ENCODE peak calls at places on chromosomes 5 and 9, in five cellular contexts. One of them, this sample, is unnamed. For H3K27me3, the result is how much of the 10 kb centered on the place peaks cover.

GRCh38 chr5:178165585-178165984 is 11.9 kb upstream of the NHP2 start:
- DNase-seq in H7: no peak
- DNase-seq in IMR-90: no peak
- DNase-seq in spleen: no peak
- DNase-seq in right cardiac atrium: no peak
- DNase-seq in this sample: no peak

GRCh38 chr5:130280528-130281217 is 376.4 kb downstream of the CHSY3 start:
- DNase-seq in H7: no peak
- DNase-seq in IMR-90: no peak
- DNase-seq in spleen: no peak
- DNase-seq in right cardiac atrium: no peak
- DNase-seq in this sample: no peak

GRCh38 chr5:132485641-132486317 is 4.8 kb downstream of the IRF1 start:
- DNase-seq in H7: no peak
- DNase-seq in IMR-90: no peak
- DNase-seq in spleen: peak
- DNase-seq in right cardiac atrium: no peak
- DNase-seq in this sample: peak

GRCh38 chr5:111697881-111698757 is 58.9 kb downstream of the NREP start:
- DNase-seq in H7: no peak
- DNase-seq in IMR-90: peak
- DNase-seq in spleen: no peak
- DNase-seq in right cardiac atrium: no peak
- DNase-seq in this sample: no peak

GRCh38 chr5:139746691-139747582 is 48.7 kb upstream of the PSD2 start:
- DNase-seq in H7: peak
- DNase-seq in IMR-90: peak
- DNase-seq in spleen: peak
- DNase-seq in right cardiac atrium: peak
- DNase-seq in this sample: no peak

GRCh38 chr9:134656334-134657034 is 14.9 kb downstream of the COL5A1 start:
- DNase-seq in H7: no peak
- DNase-seq in IMR-90: no peak
- DNase-seq in spleen: peak
- DNase-seq in right cardiac atrium: no peak
- DNase-seq in this sample: no peak

GRCh38 chr5:137734962-137735530 is 843 bp downstream of the KLHL3 start:
- DNase-seq in H7: peak
- DNase-seq in IMR-90: peak
- DNase-seq in spleen: peak
- DNase-seq in right cardiac atrium: peak
- DNase-seq in this sample: no peak

GRCh38 chr9:92245005-92245797 is 48.3 kb downstream of the IARS1 start:
- DNase-seq in H7: no peak
- DNase-seq in IMR-90: peak
- DNase-seq in spleen: no peak
- DNase-seq in right cardiac atrium: no peak
- DNase-seq in this sample: no peak

GRCh38 chr9:15401266-15401665 is 21.4 kb upstream of the SNAPC3 start:
- DNase-seq in H7: no peak
- DNase-seq in IMR-90: peak
- DNase-seq in spleen: no peak
- DNase-seq in right cardiac atrium: peak
- DNase-seq in this sample: no peak

GRCh38 chr9:133521122-133522072 is 3.4 kb downstream of the MYMK start:
- DNase-seq in H7: no peak
- DNase-seq in IMR-90: no peak
- DNase-seq in spleen: no peak
- DNase-seq in right cardiac atrium: peak
- DNase-seq in this sample: no peak

GRCh38 chr5:128327973-128328372 is 210.1 kb downstream of the FBN2 start:
- DNase-seq in H7: no peak
- DNase-seq in IMR-90: no peak
- DNase-seq in spleen: no peak
- DNase-seq in right cardiac atrium: no peak
- DNase-seq in this sample: no peak

GRCh38 chr9:35357826-35358225 is 132.1 kb upstream of the RUSC2 start:
- DNase-seq in H7: no peak
- DNase-seq in IMR-90: no peak
- DNase-seq in spleen: no peak
- DNase-seq in right cardiac atrium: no peak
- DNase-seq in this sample: no peak

GRCh38 chr5:54518146-54519082 is 855 bp downstream of the SNX18 start:
- DNase-seq in H7: peak
- DNase-seq in IMR-90: peak
- DNase-seq in spleen: peak
- DNase-seq in right cardiac atrium: peak
- DNase-seq in this sample: peak

GRCh38 chr9:69590241-69590640 is 81.9 kb downstream of the APBA1 start:
- DNase-seq in H7: no peak
- DNase-seq in IMR-90: no peak
- DNase-seq in spleen: no peak
- DNase-seq in right cardiac atrium: no peak
- DNase-seq in this sample: no peak

GRCh38 chr5:1161832-1162229 is 39.6 kb upstream of the SLC6A19 start:
- DNase-seq in H7: no peak
- DNase-seq in IMR-90: no peak
- DNase-seq in spleen: no peak
- DNase-seq in right cardiac atrium: peak
- DNase-seq in this sample: peak

GRCh38 chr9:134590240-134591081 is 51.1 kb upstream of the COL5A1 start:
- DNase-seq in H7: peak
- DNase-seq in IMR-90: no peak
- DNase-seq in spleen: no peak
- DNase-seq in right cardiac atrium: peak
- DNase-seq in this sample: no peak

GRCh38 chr5:132498152-132498551 is 7.6 kb upstream of the IRF1 start:
- DNase-seq in H7: no peak
- DNase-seq in IMR-90: peak
- DNase-seq in spleen: peak
- DNase-seq in right cardiac atrium: no peak
- DNase-seq in this sample: no peak

GRCh38 chr9:26950521-26950920 is 3.5 kb upstream of the PLAA start:
- DNase-seq in H7: no peak
- DNase-seq in IMR-90: no peak
- DNase-seq in spleen: no peak
- DNase-seq in right cardiac atrium: no peak
- DNase-seq in this sample: no peak

GRCh38 chr5:81315336-81315735 is 13.9 kb downstream of the ZCCHC9 start:
- DNase-seq in H7: no peak
- DNase-seq in IMR-90: peak
- DNase-seq in spleen: no peak
- DNase-seq in right cardiac atrium: no peak
- DNase-seq in this sample: no peak

GRCh38 chr5:145510324-145510723 is 324.8 kb downstream of the PRELID2 start:
- DNase-seq in H7: no peak
- DNase-seq in IMR-90: peak
- DNase-seq in spleen: no peak
- DNase-seq in right cardiac atrium: no peak
- DNase-seq in this sample: no peak

GRCh38 chr5:126384985-126385384 is 38.2 kb upstream of the GRAMD2B start:
- DNase-seq in H7: no peak
- DNase-seq in IMR-90: peak
- DNase-seq in spleen: no peak
- DNase-seq in right cardiac atrium: no peak
- DNase-seq in this sample: no peak

GRCh38 chr5:93581738-93582414 is 857 bp upstream of the NR2F1-AS1 start:
- DNase-seq in H7: no peak
- DNase-seq in IMR-90: peak
- DNase-seq in spleen: no peak
- DNase-seq in right cardiac atrium: no peak
- DNase-seq in this sample: no peak
- H3K27me3 ChIP-seq in H7: half or more
- H3K27me3 ChIP-seq in IMR-90: under half
- H3K27me3 ChIP-seq in spleen: under half
- H3K27me3 ChIP-seq in right cardiac atrium: under half
- H3K27me3 ChIP-seq in this sample: half or more

GRCh38 chr9:95506692-95507455 is 9.9 kb downstream of the PTCH1 start:
- DNase-seq in H7: peak
- DNase-seq in IMR-90: peak
- DNase-seq in spleen: peak
- DNase-seq in right cardiac atrium: peak
- DNase-seq in this sample: peak
- H3K27me3 ChIP-seq in H7: under half
- H3K27me3 ChIP-seq in IMR-90: under half
- H3K27me3 ChIP-seq in spleen: under half
- H3K27me3 ChIP-seq in right cardiac atrium: under half
- H3K27me3 ChIP-seq in this sample: under half

DNA sequence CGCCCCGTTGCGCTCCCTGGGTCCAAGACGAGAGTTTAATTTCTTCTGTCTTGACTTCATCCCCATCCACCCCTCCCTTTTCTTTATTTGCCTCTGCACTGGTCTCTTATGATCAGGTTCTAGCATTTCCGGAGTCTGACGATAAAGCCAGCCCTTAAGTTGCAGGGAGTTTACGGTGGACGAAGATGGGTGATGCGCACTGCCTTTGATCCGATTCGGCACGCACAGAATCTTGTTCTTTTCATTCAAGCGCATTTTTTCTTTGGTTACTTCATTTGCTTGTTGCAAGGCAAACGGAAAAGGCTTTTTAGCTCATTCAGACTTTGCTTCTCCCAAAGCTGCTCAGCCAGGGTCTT is 490 bp upstream of the MCTP1 start:
- DNase-seq in H7: no peak
- DNase-seq in IMR-90: no peak
- DNase-seq in spleen: no peak
- DNase-seq in right cardiac atrium: no peak
- DNase-seq in this sample: no peak
- H3K27me3 ChIP-seq in H7: under half
- H3K27me3 ChIP-seq in IMR-90: under half
- H3K27me3 ChIP-seq in spleen: under half
- H3K27me3 ChIP-seq in right cardiac atrium: under half
- H3K27me3 ChIP-seq in this sample: under half

DNA sequence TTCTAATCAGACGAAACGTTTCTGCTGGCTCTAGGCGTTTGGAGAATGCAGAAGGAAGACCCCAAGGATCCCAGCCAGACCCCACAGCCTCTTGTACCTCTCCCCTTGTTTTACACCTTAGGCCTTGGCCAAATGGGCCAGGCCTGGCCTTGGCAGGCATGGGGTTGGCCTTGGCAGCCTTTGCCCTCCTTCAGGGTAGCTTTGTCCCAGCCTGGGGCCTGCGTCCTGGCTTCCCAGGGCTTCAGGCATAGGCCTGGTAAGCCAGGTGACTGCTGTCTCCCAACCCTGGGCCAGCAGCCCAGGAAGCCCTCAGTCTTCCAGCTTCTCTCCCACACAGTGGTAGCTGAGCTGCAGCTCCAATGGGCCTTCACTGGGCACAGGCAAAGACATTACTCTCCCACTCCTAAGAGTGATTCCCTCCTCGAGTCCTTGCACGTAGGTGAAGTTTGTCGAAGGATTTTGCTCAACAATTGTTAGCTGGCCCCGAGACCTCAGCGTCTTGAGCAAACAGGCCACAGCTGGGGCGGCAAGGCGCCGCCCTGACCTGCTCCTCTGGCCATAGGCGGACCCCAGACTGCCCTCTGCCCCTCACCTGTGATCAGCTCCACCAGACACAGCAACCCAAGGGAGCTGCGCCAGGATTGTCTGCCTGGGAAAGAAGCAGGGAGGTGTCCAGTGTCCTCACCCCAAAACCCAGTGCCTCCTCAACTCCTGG is 1.1 kb upstream of the PITX1 start:
- DNase-seq in H7: peak
- DNase-seq in IMR-90: no peak
- DNase-seq in spleen: peak
- DNase-seq in right cardiac atrium: no peak
- DNase-seq in this sample: no peak
- H3K27me3 ChIP-seq in H7: half or more
- H3K27me3 ChIP-seq in IMR-90: under half
- H3K27me3 ChIP-seq in spleen: under half
- H3K27me3 ChIP-seq in right cardiac atrium: under half
- H3K27me3 ChIP-seq in this sample: half or more

GRCh38 chr9:980621-981020 is 4.2 kb downstream of the DMRT3 start:
- DNase-seq in H7: no peak
- DNase-seq in IMR-90: no peak
- DNase-seq in spleen: no peak
- DNase-seq in right cardiac atrium: no peak
- DNase-seq in this sample: no peak
- H3K27me3 ChIP-seq in H7: half or more
- H3K27me3 ChIP-seq in IMR-90: half or more
- H3K27me3 ChIP-seq in spleen: under half
- H3K27me3 ChIP-seq in right cardiac atrium: under half
- H3K27me3 ChIP-seq in this sample: half or more

GRCh38 chr5:88674262-88675158 is 208.5 kb downstream of the MEF2C start:
- DNase-seq in H7: peak
- DNase-seq in IMR-90: no peak
- DNase-seq in spleen: peak
- DNase-seq in right cardiac atrium: no peak
- DNase-seq in this sample: no peak
- H3K27me3 ChIP-seq in H7: half or more
- H3K27me3 ChIP-seq in IMR-90: half or more
- H3K27me3 ChIP-seq in spleen: under half
- H3K27me3 ChIP-seq in right cardiac atrium: under half
- H3K27me3 ChIP-seq in this sample: half or more

GRCh38 chr5:142358121-142358520 is 33.3 kb upstream of the SPRY4 start:
- DNase-seq in H7: no peak
- DNase-seq in IMR-90: no peak
- DNase-seq in spleen: no peak
- DNase-seq in right cardiac atrium: no peak
- DNase-seq in this sample: no peak
- H3K27me3 ChIP-seq in H7: under half
- H3K27me3 ChIP-seq in IMR-90: under half
- H3K27me3 ChIP-seq in spleen: under half
- H3K27me3 ChIP-seq in right cardiac atrium: under half
- H3K27me3 ChIP-seq in this sample: under half

GRCh38 chr5:44390332-44390731 is 1.1 kb upstream of the FGF10 start:
- DNase-seq in H7: no peak
- DNase-seq in IMR-90: no peak
- DNase-seq in spleen: no peak
- DNase-seq in right cardiac atrium: no peak
- DNase-seq in this sample: no peak
- H3K27me3 ChIP-seq in H7: under half
- H3K27me3 ChIP-seq in IMR-90: under half
- H3K27me3 ChIP-seq in spleen: under half
- H3K27me3 ChIP-seq in right cardiac atrium: under half
- H3K27me3 ChIP-seq in this sample: half or more